ENCODE peak calls at places on chromosomes 7 and 10, in six cellular contexts. N, D, S, Y, B and G are unnamed samples.

GRCh38 chr7:13829914-13830603 is 159.4 kb downstream of the ETV1 start:
- DNase-seq in N (peak), D (no peak), S (no peak), Y (peak), B (no peak), G (no peak)

GRCh38 chr7:112584290-112584689 is 103.5 kb downstream of the LSMEM1 start:
- DNase-seq in N (no peak), D (no peak), S (no peak), Y (no peak), B (no peak), G (no peak)

GRCh38 chr10:84763965-84764364 is 435.6 kb downstream of the CCSER2 start:
- DNase-seq in N (no peak), D (no peak), S (no peak), Y (no peak), B (no peak), G (no peak)

GRCh38 chr10:104589871-104590270 is 51.2 kb upstream of the SORCS3 start:
- DNase-seq in N (peak), D (no peak), S (no peak), Y (peak), B (peak), G (no peak)

GRCh38 chr7:130276796-130277762 is 10.4 kb downstream of the CPA2 start:
- DNase-seq in N (peak), D (no peak), S (no peak), Y (no peak), B (no peak), G (no peak)

GRCh38 chr10:132098539-132099421 is 33.0 kb downstream of the JAKMIP3 start:
- DNase-seq in N (no peak), D (no peak), S (no peak), Y (no peak), B (peak), G (peak)

GRCh38 chr10:103717341-103718246 is 137.8 kb downstream of the SH3PXD2A start:
- DNase-seq in N (no peak), D (no peak), S (no peak), Y (no peak), B (peak), G (no peak)

GRCh38 chr7:151245360-151246160 is 2.9 kb downstream of the SMARCD3 start:
- DNase-seq in N (no peak), D (peak), S (peak), Y (no peak), B (peak), G (peak)

GRCh38 chr10:5291501-5292195 is 73.1 kb upstream of the UCN3 start:
- DNase-seq in N (no peak), D (no peak), S (peak), Y (peak), B (no peak), G (peak)

GRCh38 chr10:69375307-69376151 is 41.2 kb downstream of the TACR2 start:
- DNase-seq in N (no peak), D (no peak), S (no peak), Y (peak), B (peak), G (no peak)